ENCODE peak calls at places on chromosomes 6 and 20, in ten cellular contexts. K, W, R, P, B, Q, O, V, E and T are unnamed samples.

GRCh38 chr20:53386186-53386681 is 207.4 kb downstream of the ZNF217 start:
- DNase-seq in E (no peak), O (no peak), V (no peak), K (no peak), P (no peak), B (no peak), R (no peak), Q (no peak), W (no peak), T (no peak)

GRCh38 chr20:46828471-46828870 is 66.2 kb upstream of the EYA2 start:
- DNase-seq in V (no peak), O (peak), P (no peak), W (no peak), Q (peak), B (no peak), K (no peak), E (no peak), R (no peak), T (no peak)

GRCh38 chr6:30914076-30914853 is at the start of gene VARS2:
- DNase-seq in E (peak), B (peak), V (peak), W (peak), R (peak), P (peak), Q (peak), O (peak), K (peak), T (peak)

GRCh38 chr20:17935761-17936160 is 32.8 kb downstream of the SNX5 start:
- DNase-seq in V (no peak), R (no peak), Q (peak), O (no peak), B (no peak), W (no peak), P (no peak), E (no peak), K (peak), T (no peak)

GRCh38 chr6:52566853-52567279 is 10.0 kb downstream of the TRAM2 start:
- DNase-seq in B (no peak), P (no peak), W (no peak), O (peak), K (no peak), R (no peak), E (no peak), Q (peak), V (no peak), T (no peak)

GRCh38 chr6:42790549-42791181 is 8.8 kb downstream of the BICRAL start:
- DNase-seq in K (peak), O (no peak), E (no peak), R (no peak), B (peak), V (no peak), W (no peak), P (no peak), Q (no peak), T (no peak)

GRCh38 chr6:2971420-2972218 is at the start of gene SERPINB6:
- DNase-seq in W (peak), B (no peak), V (no peak), E (no peak), Q (peak), P (peak), O (peak), K (peak), R (no peak), T (peak)

GRCh38 chr6:73131706-73132105 is 93.6 kb downstream of the KHDC1L start:
- DNase-seq in O (peak), V (no peak), R (no peak), W (no peak), K (no peak), B (no peak), P (no peak), Q (peak), E (no peak), T (no peak)

GRCh38 chr20:49505518-49505917 is 23.1 kb upstream of the KCNB1 start:
- DNase-seq in R (peak), W (no peak), E (peak), Q (peak), V (peak), P (no peak), O (peak), B (no peak), K (peak), T (no peak)